ENCODE peak calls at places on chromosomes 11 and 22, in five cellular contexts. V, Q, T, G and U are unnamed samples.

GRCh38 chr11:105282658-105283057 is 143.1 kb upstream of the CARD18 start:
- DNase-seq in V (no peak), T (no peak), G (no peak), Q (no peak), U (no peak)

GRCh38 chr11:34242037-34242625 is 115.7 kb downstream of the ABTB2 start:
- DNase-seq in G (no peak), Q (peak; percentile 20), T (no peak), V (no peak), U (no peak)

GRCh38 chr22:49499433-49500075 is 328.1 kb downstream of the BRD1 start:
- DNase-seq in G (no peak), V (no peak), T (no peak), Q (no peak), U (no peak)

GRCh38 chr11:67013511-67014045 is 9.4 kb upstream of the SYT12 start:
- DNase-seq in G (no peak), V (no peak), Q (no peak), T (no peak), U (no peak)

GRCh38 chr11:117851852-117852251 is 24.6 kb downstream of the FXYD6 start:
- DNase-seq in Q (no peak), G (no peak), T (no peak), V (no peak), U (no peak)

GRCh38 chr11:67006029-67006884 is 16.7 kb upstream of the SYT12 start:
- DNase-seq in Q (no peak), T (no peak), V (no peak), G (peak; percentile 22), U (peak; percentile 41)

GRCh38 chr22:35835998-35836691 is 118.5 kb downstream of the APOL5 start:
- DNase-seq in Q (no peak), V (no peak), T (no peak), G (peak; percentile 87), U (no peak)

GRCh38 chr22:36554101-36554500 is 25.1 kb upstream of the EIF3D start:
- DNase-seq in T (no peak), V (no peak), G (no peak), Q (no peak), U (no peak)

GRCh38 chr11:14411818-14412217 is 52.8 kb upstream of the RRAS2 start:
- DNase-seq in Q (no peak), V (no peak), T (no peak), G (no peak), U (no peak)

GRCh38 chr11:70278994-70279393 is 8.5 kb downstream of the PPFIA1 start:
- DNase-seq in V (no peak), T (no peak), G (no peak), Q (no peak), U (no peak)

GRCh38 chr11:47606731-47607130 is 12.5 kb upstream of the C1QTNF4 start:
- DNase-seq in T (no peak), G (no peak), V (no peak), Q (no peak), U (no peak)

GRCh38 chr22:22753526-22754267 is 109.3 kb downstream of the GGTLC2 start:
- DNase-seq in G (peak; percentile 42), T (no peak), V (peak; percentile 67), Q (peak; percentile 80), U (peak; percentile 41)

GRCh38 chr11:80849253-80849652 is 1408.4 kb upstream of the TENM4 start:
- DNase-seq in V (no peak), T (no peak), Q (no peak), G (no peak), U (no peak)

GRCh38 chr22:37910863-37911262 is 4.8 kb downstream of the MICALL1 start:
- DNase-seq in T (no peak), G (no peak), Q (no peak), V (no peak), U (no peak)

GRCh38 chr11:33685061-33685460 is 15.6 kb downstream of the C11orf91 start:
- DNase-seq in T (no peak), Q (no peak), G (no peak), V (no peak), U (no peak)

GRCh38 chr22:49307071-49307830 is 520.4 kb downstream of the BRD1 start:
- DNase-seq in Q (no peak), G (no peak), V (no peak), T (peak; percentile 15), U (no peak)

GRCh38 chr22:38819387-38819940 is 24.4 kb downstream of the NPTXR start:
- DNase-seq in T (no peak), G (no peak), Q (no peak), V (no peak), U (no peak)

GRCh38 chr11:19938051-19938856 is 222.0 kb downstream of the DBX1 start:
- DNase-seq in T (peak; percentile 35), Q (peak; percentile 49), V (no peak), G (peak; percentile 25), U (no peak)

GRCh38 chr22:42437488-42438292 is 5.5 kb upstream of the NFAM1 start:
- DNase-seq in T (peak; percentile 68), V (peak; percentile 88), G (peak; percentile 72), Q (peak; percentile 90), U (peak; percentile 72)

GRCh38 chr11:126997196-126997595 is 3.4 kb downstream of the KIRREL3 start:
- DNase-seq in V (no peak), G (no peak), T (no peak), Q (no peak), U (no peak)

GRCh38 chr22:44387486-44387885 is 74.7 kb upstream of the SHISAL1 start:
- DNase-seq in G (no peak), V (no peak), T (no peak), Q (no peak), U (no peak)

GRCh38 chr11:3857628-3858027 is 2.2 kb downstream of the STIM1 start:
- DNase-seq in Q (no peak), T (no peak), V (no peak), G (no peak), U (no peak)

GRCh38 chr11:23679041-23679440 is 817.8 kb upstream of the LUZP2 start:
- DNase-seq in V (no peak), T (no peak), G (peak; percentile 46), Q (no peak), U (no peak)

GRCh38 chr11:2077061-2077802 is 62.0 kb downstream of the IGF2 start:
- DNase-seq in Q (no peak), V (no peak), T (peak; percentile 2), G (no peak), U (no peak)

GRCh38 chr11:58058276-58059010 is 27.7 kb downstream of the OR6Q1 start:
- DNase-seq in Q (no peak), T (no peak), G (peak; percentile 28), V (no peak), U (no peak)

GRCh38 chr11:128521697-128522062 is 65.7 kb downstream of the ETS1 start:
- DNase-seq in V (no peak), T (no peak), Q (no peak), G (no peak), U (no peak)

GRCh38 chr11:266676-267439 is 11.3 kb upstream of the NLRP6 start:
- DNase-seq in G (no peak), Q (peak; percentile 68), V (no peak), T (no peak), U (no peak)

GRCh38 chr11:77126861-77127673 is 979 bp upstream of the MYO7A start:
- DNase-seq in T (peak; percentile 57), G (peak; percentile 64), V (peak; percentile 42), Q (peak; percentile 72), U (peak; percentile 43)

GRCh38 chr11:45089251-45089650 is 57.2 kb upstream of the PRDM11 start:
- DNase-seq in T (no peak), Q (no peak), V (no peak), G (no peak), U (no peak)